ENCODE peak calls at places on chromosomes 4 and X, in nine cellular contexts. One of them, this sample, is unnamed.

GRCh38 chr4:62640296-62640695 is 1440.2 kb downstream of the ADGRL3 start:
- DNase-seq in NCI-H1694 treated with DMSO at 0.1 percent for 48 hours: no peak
- DNase-seq in naive B cell: no peak
- DNase-seq in naive thymus-derived CD8-positive, alpha-beta T cell: no peak
- DNase-seq in HT1080: peak; percentile 35
- DNase-seq in hippocampal formation: no peak
- DNase-seq in stimulated activated CD8-positive, alpha-beta memory T cell treated with anti-CD3 and anti-CD28 coated beads, Interleukin-7, amount 100 ng/mL, for 1 hour: no peak
- DNase-seq in foreskin fibroblast: no peak
- DNase-seq in keratinocyte: no peak
- DNase-seq in this sample: no peak

GRCh38 chr4:117771647-117772337 is 262.5 kb upstream of the NDST3 start:
- DNase-seq in naive thymus-derived CD8-positive, alpha-beta T cell: no peak
- DNase-seq in HT1080: no peak
- DNase-seq in NCI-H1694 treated with DMSO at 0.1 percent for 48 hours: peak; percentile 43
- DNase-seq in keratinocyte: no peak
- DNase-seq in hippocampal formation: no peak
- DNase-seq in naive B cell: no peak
- DNase-seq in stimulated activated CD8-positive, alpha-beta memory T cell treated with anti-CD3 and anti-CD28 coated beads, Interleukin-7, amount 100 ng/mL, for 1 hour: no peak
- DNase-seq in foreskin fibroblast: no peak
- DNase-seq in this sample: no peak

GRCh38 chr4:138488527-138488926 is 246.4 kb upstream of the SLC7A11 start:
- DNase-seq in foreskin fibroblast: no peak
- DNase-seq in hippocampal formation: no peak
- DNase-seq in stimulated activated CD8-positive, alpha-beta memory T cell treated with anti-CD3 and anti-CD28 coated beads, Interleukin-7, amount 100 ng/mL, for 1 hour: no peak
- DNase-seq in NCI-H1694 treated with DMSO at 0.1 percent for 48 hours: no peak
- DNase-seq in keratinocyte: no peak
- DNase-seq in naive B cell: no peak
- DNase-seq in naive thymus-derived CD8-positive, alpha-beta T cell: no peak
- DNase-seq in HT1080: peak; percentile 20
- DNase-seq in this sample: no peak

GRCh38 chr4:166169111-166169510 is 296.1 kb downstream of the TLL1 start:
- DNase-seq in hippocampal formation: no peak
- DNase-seq in stimulated activated CD8-positive, alpha-beta memory T cell treated with anti-CD3 and anti-CD28 coated beads, Interleukin-7, amount 100 ng/mL, for 1 hour: no peak
- DNase-seq in HT1080: no peak
- DNase-seq in NCI-H1694 treated with DMSO at 0.1 percent for 48 hours: no peak
- DNase-seq in keratinocyte: no peak
- DNase-seq in naive B cell: no peak
- DNase-seq in naive thymus-derived CD8-positive, alpha-beta T cell: no peak
- DNase-seq in foreskin fibroblast: no peak
- DNase-seq in this sample: no peak

GRCh38 chrX:133947022-133947421 is 38.4 kb downstream of the GPC3 start:
- DNase-seq in HT1080: no peak
- DNase-seq in foreskin fibroblast: no peak
- DNase-seq in stimulated activated CD8-positive, alpha-beta memory T cell treated with anti-CD3 and anti-CD28 coated beads, Interleukin-7, amount 100 ng/mL, for 1 hour: no peak
- DNase-seq in naive B cell: no peak
- DNase-seq in hippocampal formation: no peak
- DNase-seq in keratinocyte: no peak
- DNase-seq in NCI-H1694 treated with DMSO at 0.1 percent for 48 hours: no peak
- DNase-seq in naive thymus-derived CD8-positive, alpha-beta T cell: no peak
- DNase-seq in this sample: no peak

GRCh38 chrX:9164086-9164485 is 130.2 kb upstream of the FAM9B start:
- DNase-seq in stimulated activated CD8-positive, alpha-beta memory T cell treated with anti-CD3 and anti-CD28 coated beads, Interleukin-7, amount 100 ng/mL, for 1 hour: no peak
- DNase-seq in naive thymus-derived CD8-positive, alpha-beta T cell: no peak
- DNase-seq in hippocampal formation: no peak
- DNase-seq in foreskin fibroblast: no peak
- DNase-seq in naive B cell: no peak
- DNase-seq in HT1080: no peak
- DNase-seq in keratinocyte: no peak
- DNase-seq in NCI-H1694 treated with DMSO at 0.1 percent for 48 hours: no peak
- DNase-seq in this sample: no peak

GRCh38 chr4:139858436-139859225 is 193.0 kb downstream of the MGST2 start:
- DNase-seq in foreskin fibroblast: no peak
- DNase-seq in keratinocyte: no peak
- DNase-seq in naive thymus-derived CD8-positive, alpha-beta T cell: no peak
- DNase-seq in NCI-H1694 treated with DMSO at 0.1 percent for 48 hours: no peak
- DNase-seq in stimulated activated CD8-positive, alpha-beta memory T cell treated with anti-CD3 and anti-CD28 coated beads, Interleukin-7, amount 100 ng/mL, for 1 hour: no peak
- DNase-seq in naive B cell: no peak
- DNase-seq in HT1080: no peak
- DNase-seq in hippocampal formation: no peak
- DNase-seq in this sample: no peak

GRCh38 chr4:40916880-40917279 is 167.1 kb downstream of the NSUN7 start:
- DNase-seq in naive B cell: no peak
- DNase-seq in stimulated activated CD8-positive, alpha-beta memory T cell treated with anti-CD3 and anti-CD28 coated beads, Interleukin-7, amount 100 ng/mL, for 1 hour: no peak
- DNase-seq in HT1080: peak; percentile 44
- DNase-seq in hippocampal formation: no peak
- DNase-seq in NCI-H1694 treated with DMSO at 0.1 percent for 48 hours: no peak
- DNase-seq in keratinocyte: no peak
- DNase-seq in naive thymus-derived CD8-positive, alpha-beta T cell: no peak
- DNase-seq in foreskin fibroblast: no peak
- DNase-seq in this sample: no peak

GRCh38 chrX:101057095-101057714 is 5.3 kb upstream of the TRMT2B start:
- DNase-seq in naive thymus-derived CD8-positive, alpha-beta T cell: no peak
- DNase-seq in hippocampal formation: no peak
- DNase-seq in naive B cell: peak; percentile 10
- DNase-seq in foreskin fibroblast: peak; percentile 62
- DNase-seq in stimulated activated CD8-positive, alpha-beta memory T cell treated with anti-CD3 and anti-CD28 coated beads, Interleukin-7, amount 100 ng/mL, for 1 hour: no peak
- DNase-seq in NCI-H1694 treated with DMSO at 0.1 percent for 48 hours: no peak
- DNase-seq in HT1080: peak; percentile 90
- DNase-seq in keratinocyte: no peak
- DNase-seq in this sample: no peak